ENCODE peak calls at places on chromosomes 13 and 19, in four cellular contexts. N is H9, J is neural crest cell, K is heart right ventricle. V is an unnamed sample.

GRCh38 chr19:29478578-29479565 is 46.9 kb upstream of the VSTM2B start:
- DNase-seq in K (no peak), J (peak), N (peak), V (no peak)

GRCh38 chr13:45016792-45017425 is 27.6 kb downstream of the GPALPP1 start:
- DNase-seq in N (no peak), K (no peak), J (no peak), V (no peak)

GRCh38 chr19:18629166-18630088 is 7.4 kb upstream of the KLHL26 start:
- DNase-seq in K (peak), J (no peak), N (no peak), V (no peak)

GRCh38 chr13:49629196-49629938 is 1.1 kb downstream of the ARL11 start:
- DNase-seq in J (no peak), K (no peak), N (no peak), V (no peak)

GRCh38 chr19:46407891-46408426 is 5.4 kb downstream of the CCDC8 start:
- DNase-seq in N (no peak), K (no peak), J (no peak), V (no peak)

GRCh38 chr19:56566904-56567273 is 379 bp upstream of the ZNF470 start:
- DNase-seq in K (peak), N (peak), J (peak), V (peak)

GRCh38 chr19:48044561-48044960 is 682 bp upstream of the CABP5 start:
- DNase-seq in K (no peak), N (no peak), J (no peak), V (no peak)

GRCh38 chr13:96900992-96901391 is 93.3 kb downstream of the OXGR1 start:
- DNase-seq in N (peak), J (no peak), K (no peak), V (no peak)

GRCh38 chr19:1360818-1361461 is 22.8 kb upstream of the NDUFS7 start:
- DNase-seq in J (no peak), N (no peak), K (peak), V (no peak)

GRCh38 chr13:50713849-50714248 is 129.6 kb downstream of the DLEU7 start:
- DNase-seq in N (no peak), J (no peak), K (no peak), V (peak)

GRCh38 chr19:8517551-8518442 is 3.8 kb upstream of the ZNF414 start:
- DNase-seq in N (no peak), J (no peak), K (no peak), V (peak)

GRCh38 chr19:38632476-38633213 is 13.7 kb downstream of the EIF3K start:
- DNase-seq in K (no peak), J (no peak), N (no peak), V (no peak)

GRCh38 chr19:28154077-28154476 is 1058.9 kb downstream of the UQCRFS1 start:
- DNase-seq in K (no peak), N (no peak), J (no peak), V (no peak)

GRCh38 chr19:28150129-28150528 is 1062.8 kb downstream of the UQCRFS1 start:
- DNase-seq in J (no peak), K (no peak), N (no peak), V (no peak)

DNA sequence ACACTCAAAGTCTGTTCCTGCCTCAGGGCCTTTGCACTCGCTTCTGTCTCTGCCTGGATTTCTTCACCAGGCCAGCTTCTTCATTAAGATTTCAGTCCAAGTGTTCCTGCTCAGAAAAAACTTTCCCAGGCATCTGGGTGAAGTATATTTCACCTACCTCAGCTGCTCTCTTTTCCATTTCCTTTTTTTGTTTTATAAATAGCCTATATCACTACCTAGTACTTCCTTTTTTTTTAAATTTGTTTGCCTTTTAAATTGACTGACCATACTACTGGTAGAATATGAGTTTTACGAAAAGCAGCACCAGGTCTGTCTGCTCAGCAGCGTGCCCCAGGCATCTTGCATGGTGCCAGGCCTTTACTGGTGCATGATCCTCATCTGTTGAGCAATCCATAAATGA is 1064.4 kb downstream of the UQCRFS1 start:
- DNase-seq in K (no peak), J (no peak), N (no peak), V (no peak)
- TF ChIP-seq CTCF in K (no peak), J (no peak), N (no peak), V (no peak)

GRCh38 chr13:63954683-63955082 is 2539.0 kb upstream of the PCDH20 start:
- DNase-seq in K (no peak), J (no peak), N (no peak), V (no peak)
- TF ChIP-seq CTCF in K (no peak), J (no peak), N (peak), V (no peak)

GRCh38 chr13:113178896-113179167 is 20.4 kb downstream of the PROZ start:
- DNase-seq in K (no peak), N (no peak), J (no peak), V (no peak)
- TF ChIP-seq CTCF in K (no peak), N (no peak), J (no peak), V (no peak)

GRCh38 chr13:99977334-99977911 is 4.2 kb upstream of the ZIC2 start:
- DNase-seq in K (no peak), J (no peak), N (no peak), V (no peak)

GRCh38 chr13:99977912-99978780 is 3.4 kb upstream of the ZIC2 start:
- DNase-seq in J (no peak), K (no peak), N (peak), V (no peak)

GRCh38 chr13:99980201-99981114 is 1.1 kb upstream of the ZIC2 start:
- DNase-seq in K (peak), N (peak), J (no peak), V (no peak)

GRCh38 chr13:99979453-99980200 is 2.0 kb upstream of the ZIC2 start:
- DNase-seq in N (peak), K (no peak), J (no peak), V (no peak)

GRCh38 chr13:99978781-99979452 is 2.7 kb upstream of the ZIC2 start:
- DNase-seq in N (peak), K (no peak), J (no peak), V (no peak)
- TF ChIP-seq CTCF in N (peak), K (no peak), J (no peak), V (no peak)

DNA sequence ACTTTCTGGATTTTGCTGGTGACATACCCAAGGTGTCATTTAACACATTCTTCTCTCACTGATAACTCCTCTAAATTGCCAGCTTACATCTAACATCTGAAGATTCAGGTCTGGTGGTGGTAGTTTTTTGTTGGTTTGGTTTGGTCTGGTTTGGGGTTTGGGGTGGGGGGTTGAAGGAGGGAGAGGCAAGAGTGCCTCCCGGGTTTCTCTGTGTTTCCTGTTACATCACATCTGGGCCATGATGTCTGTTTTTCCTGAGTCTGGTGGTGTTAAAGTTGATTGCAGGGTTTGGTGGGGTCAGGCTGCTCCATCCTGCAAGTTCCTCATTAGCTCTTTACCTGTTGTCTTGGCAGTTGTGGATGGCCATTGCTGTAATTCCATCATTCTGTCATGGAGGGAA is 155.8 kb upstream of the UBL3 start:
- DNase-seq in J (no peak), K (no peak), N (no peak), V (no peak)
- TF ChIP-seq CTCF in J (no peak), K (no peak), N (no peak), V (no peak)

V was measured in CD14-positive monocyte.